ENCODE peak calls at places on chromosomes 12 and 14, in four cellular contexts. One of them, this sample, is unnamed.

GRCh38 chr12:100404769-100405407 is 48.0 kb downstream of the SLC17A8 start:
- DNase-seq in colonic mucosa: peak; percentile 34
- DNase-seq in cardiac muscle cell: peak; percentile 54
- DNase-seq in hepatocyte: peak; percentile 58
- DNase-seq in this sample: peak; percentile 66

GRCh38 chr14:67221248-67221981 is 19.8 kb upstream of the PALS1 start:
- DNase-seq in colonic mucosa: no peak
- DNase-seq in cardiac muscle cell: no peak
- DNase-seq in hepatocyte: no peak
- DNase-seq in this sample: no peak

GRCh38 chr14:55581011-55581806 is 1.2 kb downstream of the KTN1 start:
- DNase-seq in colonic mucosa: no peak
- DNase-seq in cardiac muscle cell: peak; percentile 48
- DNase-seq in hepatocyte: peak; percentile 64
- DNase-seq in this sample: peak; percentile 52

GRCh38 chr12:19529933-19530630 is 90.8 kb downstream of the AEBP2 start:
- DNase-seq in colonic mucosa: no peak
- DNase-seq in cardiac muscle cell: peak; percentile 57
- DNase-seq in hepatocyte: no peak
- DNase-seq in this sample: no peak

GRCh38 chr14:90717916-90718315 is 98.3 kb downstream of the TTC7B start:
- DNase-seq in colonic mucosa: no peak
- DNase-seq in cardiac muscle cell: peak; percentile 39
- DNase-seq in hepatocyte: no peak
- DNase-seq in this sample: no peak

GRCh38 chr12:43126652-43127051 is 425.4 kb downstream of the ADAMTS20 start:
- DNase-seq in colonic mucosa: no peak
- DNase-seq in cardiac muscle cell: no peak
- DNase-seq in hepatocyte: no peak
- DNase-seq in this sample: no peak

GRCh38 chr14:104080557-104081492 is 4.7 kb upstream of the ASPG start:
- DNase-seq in colonic mucosa: peak; percentile 87
- DNase-seq in cardiac muscle cell: no peak
- DNase-seq in hepatocyte: peak; percentile 13
- DNase-seq in this sample: no peak

GRCh38 chr12:501722-502447 is 42.1 kb downstream of the B4GALNT3 start:
- DNase-seq in colonic mucosa: no peak
- DNase-seq in cardiac muscle cell: no peak
- DNase-seq in hepatocyte: no peak
- DNase-seq in this sample: no peak

GRCh38 chr12:124939428-124940142 is 25.1 kb upstream of the UBC start:
- DNase-seq in colonic mucosa: peak; percentile 93
- DNase-seq in cardiac muscle cell: peak; percentile 94
- DNase-seq in hepatocyte: peak; percentile 93
- DNase-seq in this sample: peak; percentile 92

GRCh38 chr12:22792198-22792597 is 167.2 kb downstream of the ETNK1 start:
- DNase-seq in colonic mucosa: no peak
- DNase-seq in cardiac muscle cell: no peak
- DNase-seq in hepatocyte: no peak
- DNase-seq in this sample: no peak

GRCh38 chr12:20604408-20604807 is 90.7 kb upstream of the SLCO1C1 start:
- DNase-seq in colonic mucosa: no peak
- DNase-seq in cardiac muscle cell: no peak
- DNase-seq in hepatocyte: no peak
- DNase-seq in this sample: no peak

GRCh38 chr12:20596036-20596435 is 99.1 kb upstream of the SLCO1C1 start:
- DNase-seq in colonic mucosa: no peak
- DNase-seq in cardiac muscle cell: no peak
- DNase-seq in hepatocyte: no peak
- DNase-seq in this sample: no peak

GRCh38 chr12:20599757-20600156 is 95.4 kb upstream of the SLCO1C1 start:
- DNase-seq in colonic mucosa: no peak
- DNase-seq in cardiac muscle cell: no peak
- DNase-seq in hepatocyte: no peak
- DNase-seq in this sample: no peak

GRCh38 chr12:20602671-20603402 is 92.3 kb upstream of the SLCO1C1 start:
- DNase-seq in colonic mucosa: no peak
- DNase-seq in cardiac muscle cell: peak; percentile 67
- DNase-seq in hepatocyte: no peak
- DNase-seq in this sample: no peak

GRCh38 chr12:20601668-20602280 is 93.4 kb upstream of the SLCO1C1 start:
- DNase-seq in colonic mucosa: no peak
- DNase-seq in cardiac muscle cell: peak; percentile 74
- DNase-seq in hepatocyte: peak; percentile 33
- DNase-seq in this sample: no peak
- TF ChIP-seq CTCF in colonic mucosa: peak; percentile 40
- TF ChIP-seq CTCF in cardiac muscle cell: peak; percentile 53
- TF ChIP-seq CTCF in hepatocyte: peak; percentile 77
- TF ChIP-seq CTCF in this sample: peak; percentile 22

GRCh38 chr12:72535591-72535990 is 263.4 kb downstream of the TRHDE start:
- DNase-seq in colonic mucosa: no peak
- DNase-seq in cardiac muscle cell: no peak
- DNase-seq in hepatocyte: no peak
- DNase-seq in this sample: no peak
- H3K27me3 ChIP-seq in colonic mucosa: no peaks in the 10 kb centered on the region
- H3K27me3 ChIP-seq in cardiac muscle cell: no peaks in the 10 kb centered on the region
- H3K27me3 ChIP-seq in hepatocyte: no peaks in the 10 kb centered on the region
- H3K27me3 ChIP-seq in this sample: no peaks in the 10 kb centered on the region

GRCh38 chr14:98174031-98174430 is 1098.0 kb downstream of the BCL11B start:
- DNase-seq in colonic mucosa: no peak
- DNase-seq in cardiac muscle cell: no peak
- DNase-seq in hepatocyte: no peak
- DNase-seq in this sample: no peak
- TF ChIP-seq CTCF in colonic mucosa: no peak
- TF ChIP-seq CTCF in cardiac muscle cell: no peak
- TF ChIP-seq CTCF in hepatocyte: no peak
- TF ChIP-seq CTCF in this sample: no peak

GRCh38 chr12:108152179-108152538 is 23.1 kb downstream of the WSCD2 start:
- DNase-seq in colonic mucosa: no peak
- DNase-seq in cardiac muscle cell: no peak
- DNase-seq in hepatocyte: no peak
- DNase-seq in this sample: no peak
- H3K27me3 ChIP-seq in colonic mucosa: no peaks in the 10 kb centered on the region
- H3K27me3 ChIP-seq in cardiac muscle cell: no peaks in the 10 kb centered on the region
- H3K27me3 ChIP-seq in hepatocyte: no peaks in the 10 kb centered on the region
- H3K27me3 ChIP-seq in this sample: no peaks in the 10 kb centered on the region

GRCh38 chr12:84148335-84148734 is 764.3 kb downstream of the SLC6A15 start:
- DNase-seq in colonic mucosa: no peak
- DNase-seq in cardiac muscle cell: no peak
- DNase-seq in hepatocyte: no peak
- DNase-seq in this sample: no peak

DNA sequence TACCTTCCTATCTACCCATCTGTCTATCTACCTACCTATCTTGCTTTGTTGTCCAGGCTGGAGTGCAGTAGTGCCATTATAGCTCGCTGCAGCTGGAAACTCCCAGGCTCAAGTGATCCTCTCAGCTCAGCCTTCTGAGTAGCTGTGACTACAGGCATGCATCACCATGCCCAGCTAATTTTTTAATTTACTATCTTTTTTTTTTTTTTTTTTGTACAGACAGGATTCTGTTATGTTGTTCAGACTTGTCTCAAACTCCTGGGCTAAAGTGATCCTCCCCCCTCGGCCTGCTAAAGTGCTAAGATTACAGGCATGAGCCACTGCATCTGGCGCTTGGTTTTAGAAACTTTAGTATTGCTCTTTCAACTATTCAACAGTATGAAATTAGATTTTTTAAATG is 762.4 kb downstream of the SLC6A15 start:
- DNase-seq in colonic mucosa: no peak
- DNase-seq in cardiac muscle cell: peak; percentile 1
- DNase-seq in hepatocyte: no peak
- DNase-seq in this sample: no peak
- TF ChIP-seq CTCF in colonic mucosa: no peak
- TF ChIP-seq CTCF in cardiac muscle cell: no peak
- TF ChIP-seq CTCF in hepatocyte: no peak
- TF ChIP-seq CTCF in this sample: no peak